ENCODE peak calls at places on chromosomes 16 and 17, in seven cellular contexts. J, Z, E, F, B, T and D are unnamed samples.

GRCh38 chr17:6456914-6457687 is 12.8 kb downstream of the PIMREG start:
- DNase-seq in J (no peak), B (no peak), Z (peak; percentile 63), T (no peak), E (peak; percentile 88), F (peak; percentile 76), D (peak; percentile 87)

GRCh38 chr17:42675348-42675983 is 1.3 kb downstream of the PLEKHH3 start:
- DNase-seq in B (no peak), E (no peak), Z (no peak), F (no peak), J (peak; percentile 70), T (no peak), D (no peak)

GRCh38 chr16:57824880-57825279 is 22.6 kb upstream of the KIFC3 start:
- DNase-seq in B (no peak), J (peak; percentile 19), F (no peak), E (no peak), T (no peak), Z (no peak), D (no peak)

GRCh38 chr16:11032922-11033291 is 88.5 kb downstream of the CLEC16A start:
- DNase-seq in J (peak; percentile 15), Z (peak; percentile 88), B (peak; percentile 73), T (peak; percentile 23), F (peak; percentile 80), E (no peak), D (peak; percentile 77)

GRCh38 chr16:65908568-65908967 is 457.9 kb upstream of the CDH5 start:
- DNase-seq in F (no peak), J (peak; percentile 56), Z (no peak), B (peak; percentile 94), E (no peak), T (peak; percentile 80), D (no peak)

GRCh38 chr17:76467366-76467765 is at the start of gene AANAT:
- DNase-seq in Z (no peak), T (no peak), E (no peak), B (peak; percentile 81), F (no peak), J (no peak), D (no peak)

GRCh38 chr17:78753316-78754250 is 28.5 kb downstream of the CYTH1 start:
- DNase-seq in Z (peak; percentile 29), T (no peak), B (no peak), E (no peak), F (peak; percentile 43), J (no peak), D (no peak)

GRCh38 chr16:13529193-13529982 is 390.6 kb upstream of the ERCC4 start:
- DNase-seq in J (no peak), E (no peak), F (no peak), B (no peak), T (no peak), Z (no peak), D (no peak)

GRCh38 chr17:57794841-57795240 is 49.7 kb upstream of the CCDC182 start:
- DNase-seq in J (no peak), Z (no peak), T (no peak), B (no peak), F (no peak), E (no peak), D (no peak)

GRCh38 chr17:79832211-79833109 is 6.8 kb downstream of the CBX4 start:
- DNase-seq in F (no peak), B (peak; percentile 80), Z (no peak), J (peak; percentile 79), E (peak; percentile 66), T (no peak), D (no peak)

GRCh38 chr17:50155115-50155819 is 4.8 kb upstream of the PPP1R9B start:
- DNase-seq in B (no peak), Z (no peak), E (no peak), F (peak; percentile 63), J (no peak), T (no peak), D (peak; percentile 56)
- H2AFZ ChIP-seq in B (no peak overlapping the region), Z (peak overlapping the region; percentile 49), E (peak overlapping the region; percentile 58), F (peak overlapping the region; percentile 58), J (no peak overlapping the region), T (peak overlapping the region; percentile 74), D (peak overlapping the region; percentile 84)

DNA sequence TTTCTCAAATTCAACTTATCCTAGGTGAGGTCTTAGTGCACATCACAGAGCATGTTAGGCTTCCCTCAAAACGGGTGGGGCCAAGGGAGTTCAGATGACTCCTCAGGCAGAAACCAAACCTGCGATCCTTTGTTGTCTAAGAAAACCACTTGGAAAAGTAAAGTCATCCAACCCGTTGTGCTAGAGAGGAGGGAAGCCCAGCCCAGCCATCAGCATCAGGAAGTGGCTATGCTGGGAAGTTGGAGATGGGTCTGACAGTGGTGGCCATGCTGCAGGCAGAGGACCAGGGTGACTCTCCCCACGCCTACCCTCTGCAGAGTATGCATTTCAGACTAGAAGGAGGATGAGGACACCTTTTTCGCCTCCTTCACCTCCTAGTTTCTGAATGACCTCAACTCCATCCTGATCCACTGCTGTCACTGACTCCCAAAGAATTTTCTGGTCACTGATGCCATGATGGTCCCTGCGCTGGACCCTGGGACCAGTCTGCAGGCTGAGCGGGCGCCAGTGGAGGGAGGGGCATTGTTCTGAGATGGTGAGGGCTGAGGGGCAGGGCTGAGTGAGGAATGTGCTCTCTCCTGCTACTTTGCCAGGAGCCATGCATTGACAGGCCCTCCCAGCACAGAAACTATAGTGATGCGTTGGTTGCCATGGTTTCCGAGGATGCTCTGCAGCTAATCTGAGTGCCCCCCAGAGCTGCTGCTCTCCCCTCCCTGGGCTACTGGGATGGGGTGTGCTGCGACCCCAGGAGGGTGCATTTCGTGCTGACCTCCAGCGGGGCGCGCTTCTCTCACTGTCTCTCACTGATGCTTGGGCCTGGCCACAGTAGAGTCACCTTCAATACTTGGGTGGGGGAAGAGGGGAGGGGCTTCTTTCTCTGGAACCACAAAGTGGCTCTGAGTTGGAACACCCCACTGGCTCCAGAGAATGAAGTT is 20.4 kb downstream of the ALOX12B start:
- DNase-seq in Z (no peak), F (no peak), E (no peak), T (no peak), B (peak; percentile 32), J (peak; percentile 42), D (no peak)
- H2AFZ ChIP-seq in Z (no peak overlapping the region), F (no peak overlapping the region), E (no peak overlapping the region), T (no peak overlapping the region), B (no peak overlapping the region), J (no peak overlapping the region), D (no peak overlapping the region)

GRCh38 chr16:64132686-64133085 is 989.2 kb downstream of the CDH11 start:
- DNase-seq in F (no peak), J (no peak), T (no peak), B (no peak), Z (no peak), E (no peak), D (no peak)
- H2AFZ ChIP-seq in F (no peak overlapping the region), J (peak overlapping the region; percentile 80), T (peak overlapping the region; percentile 58), B (peak overlapping the region; percentile 95), Z (no peak overlapping the region), E (no peak overlapping the region), D (peak overlapping the region; percentile 8)

DNA sequence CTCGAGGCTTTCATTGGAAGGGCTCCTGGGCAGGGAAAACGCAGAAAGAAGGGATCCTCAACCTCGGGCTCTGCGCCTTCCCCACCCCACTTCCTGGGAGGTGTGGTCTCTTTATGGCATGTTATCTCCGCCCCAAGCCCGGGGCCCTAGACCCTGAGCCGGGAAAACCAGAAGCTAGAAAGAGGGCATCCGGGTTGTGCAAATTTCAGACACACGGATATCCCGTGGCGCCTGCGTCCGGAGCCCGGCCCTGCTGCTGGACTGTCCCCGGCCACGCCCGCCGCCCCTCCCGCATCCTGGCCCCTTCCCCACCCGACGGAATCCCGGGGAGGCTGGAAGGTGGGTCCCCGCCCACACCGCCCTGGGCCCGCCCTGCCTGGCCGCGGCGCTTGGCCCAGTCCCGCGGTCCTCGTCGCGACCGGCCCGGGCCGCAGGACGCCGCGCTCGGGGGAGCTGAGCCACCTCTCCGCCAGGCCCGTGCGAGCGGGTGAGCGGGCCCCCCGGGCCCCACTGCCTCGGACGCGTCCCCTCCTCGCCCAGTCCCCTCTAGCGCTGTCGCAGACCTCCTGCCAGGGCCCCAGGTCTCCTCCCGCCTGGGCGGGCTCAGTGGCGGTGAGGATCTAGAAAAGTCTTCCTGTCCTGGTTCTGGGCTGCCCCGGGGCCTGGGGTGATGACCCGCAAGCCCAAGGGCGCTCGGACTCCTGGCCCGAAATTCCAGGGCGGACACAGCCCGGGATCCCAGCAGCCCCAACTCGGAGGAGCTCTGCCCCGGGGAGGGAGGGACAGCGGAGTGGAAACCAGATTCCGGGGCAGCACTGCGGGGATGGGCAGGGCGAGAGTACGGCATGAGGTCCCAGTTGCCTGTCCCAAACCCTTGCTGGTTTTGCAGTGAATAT is at the start of gene SLC16A5:
- DNase-seq in E (peak; percentile 88), T (peak; percentile 65), Z (peak; percentile 71), F (peak; percentile 55), B (peak; percentile 92), J (peak; percentile 98), D (peak; percentile 74)
- H2AFZ ChIP-seq in E (peak within 1 kb of the TSS; percentile 91), T (peak within 1 kb of the TSS; percentile 81), Z (peak within 1 kb of the TSS; percentile 82), F (peak within 1 kb of the TSS; percentile 99), B (peak within 1 kb of the TSS; percentile 99), J (peak within 1 kb of the TSS; percentile 90), D (peak within 1 kb of the TSS; percentile 88)

GRCh38 chr16:1906052-1906845 is 12.0 kb downstream of the HS3ST6 start:
- DNase-seq in B (peak; percentile 21), J (no peak), Z (no peak), T (no peak), F (no peak), E (no peak), D (no peak)
- H2AFZ ChIP-seq in B (no peak overlapping the region), J (peak overlapping the region; percentile 74), Z (no peak overlapping the region), T (peak overlapping the region; percentile 59), F (peak overlapping the region; percentile 56), E (no peak overlapping the region), D (no peak overlapping the region)

GRCh38 chr17:40819528-40820125 is 2.8 kb downstream of the KRT10 start:
- DNase-seq in T (no peak), Z (peak; percentile 17), F (peak; percentile 20), B (no peak), J (no peak), E (peak; percentile 49), D (peak; percentile 68)

GRCh38 chr17:40816569-40816968 is 5.8 kb downstream of the KRT10 start:
- DNase-seq in F (no peak), T (no peak), E (peak; percentile 46), B (no peak), Z (no peak), J (no peak), D (no peak)

GRCh38 chr17:40817103-40817682 is 5.2 kb downstream of the KRT10 start:
- DNase-seq in E (no peak), J (no peak), Z (no peak), T (no peak), B (no peak), F (no peak), D (no peak)

GRCh38 chr17:40818733-40819527 is 3.5 kb downstream of the KRT10 start:
- DNase-seq in T (peak; percentile 78), J (peak; percentile 79), B (peak; percentile 93), E (peak; percentile 79), F (peak; percentile 73), Z (peak; percentile 82), D (peak; percentile 95)

DNA sequence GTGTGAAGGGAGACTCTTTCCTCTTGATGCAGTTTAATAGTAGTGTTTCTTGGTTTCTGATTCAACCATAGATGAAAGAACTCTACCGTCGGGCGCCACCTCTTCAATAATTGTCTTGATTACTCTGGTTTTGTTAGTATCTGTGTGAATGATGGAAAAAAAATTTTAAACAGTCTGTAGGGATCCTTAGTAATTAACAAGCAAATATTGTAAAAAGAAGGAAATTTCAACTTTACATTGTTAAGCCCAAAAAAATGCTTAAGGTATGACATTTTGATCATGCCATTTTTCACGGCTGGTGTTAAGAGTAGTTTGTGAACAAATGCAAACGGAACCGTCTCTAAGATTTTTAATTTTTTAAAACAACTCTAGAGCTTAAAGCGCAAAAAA is 4.1 kb downstream of the KRT10 start:
- DNase-seq in B (no peak), E (no peak), J (no peak), F (no peak), T (no peak), Z (no peak), D (peak; percentile 29)
- H2AFZ ChIP-seq in B (peak overlapping the region; percentile 90), E (no peak overlapping the region), J (peak overlapping the region; percentile 98), F (no peak overlapping the region), T (peak overlapping the region; percentile 98), Z (peak overlapping the region; percentile 13), D (peak overlapping the region; percentile 44)